ENCODE peak calls at places on chromosomes 2 and 18, in four cellular contexts. Y is GDM1, S is WTC11, I is anterior cingulate cortex. W is an unnamed sample.

GRCh38 chr2:133213651-133214050 is 354.6 kb downstream of the NCKAP5 start:
- DNase-seq in Y (no peak), I (no peak), S (no peak), W (no peak)

GRCh38 chr2:3025261-3025660 is 352.4 kb downstream of the EIPR1 start:
- DNase-seq in Y (no peak), S (no peak), I (no peak), W (no peak)

GRCh38 chr2:240645346-240646060 is 20.2 kb downstream of the GPR35 start:
- DNase-seq in Y (no peak), I (no peak), S (no peak), W (no peak)

GRCh38 chr18:28059861-28060260 is 117.1 kb downstream of the CDH2 start:
- DNase-seq in I (no peak), Y (no peak), S (no peak), W (no peak)

GRCh38 chr2:38887902-38888554 is 1.6 kb upstream of the ARHGEF33 start:
- DNase-seq in S (no peak), Y (no peak), I (no peak), W (no peak)

GRCh38 chr2:206202446-206202845 is 42.8 kb downstream of the EEF1B2 start:
- DNase-seq in S (no peak), Y (no peak), I (no peak), W (no peak)

GRCh38 chr2:188024811-188025210 is 266.9 kb upstream of the GULP1 start:
- DNase-seq in S (no peak), I (no peak), Y (no peak), W (no peak)

GRCh38 chr2:84870306-84870705 is 10.6 kb downstream of the TRABD2A start:
- DNase-seq in Y (no peak), I (no peak), S (no peak), W (no peak)

GRCh38 chr18:76188097-76188496 is 306.9 kb downstream of the ZNF516 start:
- DNase-seq in S (no peak), I (no peak), Y (no peak), W (no peak)

GRCh38 chr2:233233618-233234230 is 17.7 kb upstream of the ATG16L1 start:
- DNase-seq in Y (no peak), S (no peak), I (no peak), W (peak; percentile 60)

GRCh38 chr2:70362661-70363060 is 60.8 kb upstream of the FAM136A start:
- DNase-seq in S (no peak), I (no peak), Y (no peak), W (no peak)

GRCh38 chr2:98282109-98282508 is 64.1 kb upstream of the CNGA3 start:
- DNase-seq in Y (no peak), I (no peak), S (no peak), W (no peak)

GRCh38 chr2:23545811-23546210 is 160.8 kb downstream of the KLHL29 start:
- DNase-seq in Y (no peak), S (no peak), I (peak; percentile 25), W (no peak)

GRCh38 chr18:45107425-45107824 is 426.7 kb downstream of the SETBP1 start:
- DNase-seq in S (no peak), I (no peak), Y (no peak), W (no peak)

GRCh38 chr2:211928186-211928585 is 610.4 kb downstream of the ERBB4 start:
- DNase-seq in Y (no peak), I (no peak), S (no peak), W (no peak)

GRCh38 chr2:197661626-197662025 is 13.8 kb downstream of the RFTN2 start:
- DNase-seq in S (no peak), Y (no peak), I (no peak), W (no peak)

GRCh38 chr18:61870151-61870550 is 22.7 kb downstream of the RNF152 start:
- DNase-seq in Y (no peak), S (no peak), I (no peak), W (no peak)

W was measured in GF-D8.